ENCODE peak calls at places on chromosome 20, in four cellular contexts. E is nephron progenitor cell, M is neural crest cell, T is MM.1S. B is an unnamed sample.
A peak's percentile ranks its signal among the peaks of the same experiment; 100 is the strongest.

GRCh38 chr20:46022411-46023147 is 6.4 kb upstream of the SLC12A5 start:
- DNase-seq in E (peak; percentile 82), M (peak; percentile 53), T (peak; percentile 49), B (peak; percentile 76)

GRCh38 chr20:49320460-49320859 is 42.6 kb upstream of the ZNFX1 start:
- DNase-seq in E (peak; percentile 25), T (no peak), M (no peak), B (peak; percentile 27)

GRCh38 chr20:56361888-56362287 is 3.1 kb downstream of the FAM210B start:
- DNase-seq in T (no peak), M (no peak), E (no peak), B (no peak)

GRCh38 chr20:37397954-37398749 is 52.2 kb downstream of the SRC start:
- DNase-seq in M (no peak), E (no peak), T (no peak), B (no peak)

GRCh38 chr20:48614593-48615274 is 213.1 kb downstream of the PREX1 start:
- DNase-seq in T (no peak), M (no peak), E (no peak), B (no peak)

GRCh38 chr20:25280051-25280573 is 32.2 kb downstream of the PYGB start:
- DNase-seq in E (no peak), T (no peak), M (no peak), B (peak; percentile 14)

GRCh38 chr20:9573598-9573997 is 59.2 kb downstream of the LAMP5 start:
- DNase-seq in T (no peak), E (peak; percentile 27), M (peak; percentile 4), B (no peak)

GRCh38 chr20:46171476-46171875 is 53.4 kb downstream of the CD40 start:
- DNase-seq in M (no peak), T (no peak), E (no peak), B (no peak)

GRCh38 chr20:8357703-8358102 is 225.6 kb downstream of the PLCB1 start:
- DNase-seq in T (no peak), M (no peak), E (no peak), B (no peak)

GRCh38 chr20:21781446-21782075 is 76.1 kb downstream of the PAX1 start:
- DNase-seq in E (no peak), T (peak; percentile 43), M (no peak), B (no peak)

GRCh38 chr20:59042151-59042795 is at the start of gene PRELID3B:
- DNase-seq in M (no peak), E (no peak), T (no peak), B (no peak)

GRCh38 chr20:36836591-36837329 is 39.2 kb upstream of the TLDC2 start:
- DNase-seq in E (peak; percentile 61), T (peak; percentile 52), M (peak; percentile 66), B (peak; percentile 84)

GRCh38 chr20:23139524-23139923 is 53.4 kb upstream of the CD93 start:
- DNase-seq in T (no peak), M (no peak), E (no peak), B (no peak)

GRCh38 chr20:46275091-46275490 is 33.2 kb downstream of the CDH22 start:
- DNase-seq in E (no peak), M (no peak), T (no peak), B (no peak)

GRCh38 chr20:64048402-64049044 is 916 bp downstream of the SOX18 start:
- DNase-seq in M (no peak), T (no peak), E (peak; percentile 62), B (no peak)

GRCh38 chr20:25496165-25496967 is 88.9 kb downstream of the GINS1 start:
- DNase-seq in E (no peak), M (no peak), T (no peak), B (no peak)

GRCh38 chr20:47713941-47714450 is 71.3 kb downstream of the SULF2 start:
- DNase-seq in M (no peak), T (no peak), E (peak; percentile 18), B (no peak)

GRCh38 chr20:3820048-3820900 is at the start of gene AP5S1:
- DNase-seq in M (peak; percentile 94), E (peak; percentile 97), T (peak; percentile 97), B (peak; percentile 98)

GRCh38 chr20:53837126-53837826 is 233.1 kb downstream of the BCAS1 start:
- DNase-seq in M (no peak), T (no peak), E (no peak), B (no peak)

GRCh38 chr20:33119725-33120720 is 40.6 kb downstream of the BPIFB4 start:
- DNase-seq in T (no peak), M (no peak), E (no peak), B (no peak)

GRCh38 chr20:11438412-11438811 is 479.3 kb upstream of the BTBD3 start:
- DNase-seq in E (no peak), T (no peak), M (no peak), B (no peak)

GRCh38 chr20:10419550-10420133 is 14.4 kb downstream of the MKKS start:
- DNase-seq in M (no peak), E (no peak), T (no peak), B (no peak)

GRCh38 chr20:1651268-1651667 is 6.3 kb downstream of the SIRPG start:
- DNase-seq in M (no peak), T (no peak), E (no peak), B (no peak)

DNA sequence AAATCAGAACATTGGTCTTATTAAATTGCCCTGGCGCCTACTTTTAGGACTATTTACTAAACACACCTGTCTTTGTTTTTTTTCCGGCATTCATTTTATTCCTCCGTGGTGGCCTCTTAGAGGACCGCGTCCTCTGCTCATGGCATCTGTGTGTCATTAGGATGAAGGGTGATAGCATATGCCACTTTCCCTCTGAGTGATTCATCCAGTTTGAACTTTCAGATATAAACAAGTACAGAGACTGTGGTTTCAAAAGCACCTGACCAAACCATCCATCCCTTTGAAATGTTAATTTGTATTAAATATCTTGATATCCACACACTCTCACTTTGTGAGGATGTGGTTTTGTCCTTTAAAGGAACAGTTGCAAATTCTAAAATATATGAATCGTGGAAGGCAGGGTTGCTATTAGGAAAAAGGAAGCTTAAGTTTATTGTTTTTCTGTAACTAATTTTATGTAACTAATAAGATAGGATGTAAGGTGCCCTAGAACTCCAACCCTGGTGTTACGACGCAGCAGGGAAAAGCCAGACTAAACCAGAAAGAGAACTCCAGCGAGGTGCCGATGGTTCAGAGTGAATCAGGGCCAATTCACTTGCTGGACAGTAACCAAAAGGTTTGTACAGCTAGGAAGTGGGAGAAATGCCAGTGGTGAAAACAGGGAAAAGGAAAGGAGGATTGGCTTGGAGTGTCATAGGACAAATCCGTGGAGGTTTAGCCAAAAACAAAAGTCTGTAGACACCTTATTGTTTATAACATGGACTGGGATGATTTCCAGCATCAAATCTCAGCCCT is 98.7 kb downstream of the SHLD1 start:
- DNase-seq in T (no peak), M (no peak), E (no peak), B (no peak)
- TF ChIP-seq CTCF in T (no peak), M (no peak), E (no peak), B (no peak)

GRCh38 chr20:57498425-57499400 is 26.2 kb downstream of the CTCFL start:
- DNase-seq in E (peak; percentile 41), M (no peak), T (peak; percentile 88), B (no peak)
- TF ChIP-seq CTCF in E (peak; percentile 36), M (peak; percentile 40), T (peak; percentile 70), B (no peak)

GRCh38 chr20:60233006-60233405 is 274.8 kb downstream of the CDH26 start:
- DNase-seq in T (no peak), E (no peak), M (no peak), B (no peak)
- TF ChIP-seq CTCF in T (no peak), E (no peak), M (no peak), B (no peak)

DNA sequence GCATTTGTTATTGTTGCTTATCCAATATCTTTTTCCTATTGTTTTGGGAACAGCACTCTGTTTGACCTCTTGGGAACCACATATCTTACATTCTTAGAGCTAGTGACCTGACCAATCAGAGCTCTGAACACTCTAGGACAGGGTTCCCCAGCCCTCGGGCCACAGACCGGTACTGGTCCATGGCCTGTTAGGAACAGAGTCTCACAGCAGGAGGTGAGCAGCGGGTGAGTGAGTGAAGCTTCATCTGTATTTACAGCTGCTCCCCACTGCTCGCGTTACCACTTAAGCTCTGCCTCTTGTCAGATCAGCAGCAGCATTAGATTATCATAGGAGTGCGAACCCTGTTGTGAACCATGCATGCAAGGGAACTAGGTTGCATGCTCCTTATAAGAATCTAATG is 226.0 kb upstream of the TSHZ2 start:
- DNase-seq in E (no peak), M (no peak), T (no peak), B (no peak)
- TF ChIP-seq CTCF in E (no peak), M (no peak), T (no peak), B (no peak)

GRCh38 chr20:44848254-44849015 is 37.1 kb upstream of the YWHAB start:
- DNase-seq in M (no peak), E (no peak), T (no peak), B (no peak)
- TF ChIP-seq CTCF in M (no peak), E (no peak), T (no peak), B (no peak)

GRCh38 chr20:13991311-13991710 is 897 bp upstream of the SEL1L2 start:
- DNase-seq in M (no peak), E (no peak), T (no peak), B (no peak)

GRCh38 chr20:13995086-13995665 is at the start of gene MACROD2:
- DNase-seq in T (no peak), E (peak; percentile 99), M (peak; percentile 92), B (peak; percentile 99)

GRCh38 chr20:13996265-13996664 is 949 bp downstream of the MACROD2 start:
- DNase-seq in T (no peak), M (no peak), E (no peak), B (no peak)

GRCh38 chr20:13990465-13990864 is at the start of gene SEL1L2:
- DNase-seq in E (peak; percentile 27), M (peak; percentile 25), T (no peak), B (peak; percentile 28)

DNA sequence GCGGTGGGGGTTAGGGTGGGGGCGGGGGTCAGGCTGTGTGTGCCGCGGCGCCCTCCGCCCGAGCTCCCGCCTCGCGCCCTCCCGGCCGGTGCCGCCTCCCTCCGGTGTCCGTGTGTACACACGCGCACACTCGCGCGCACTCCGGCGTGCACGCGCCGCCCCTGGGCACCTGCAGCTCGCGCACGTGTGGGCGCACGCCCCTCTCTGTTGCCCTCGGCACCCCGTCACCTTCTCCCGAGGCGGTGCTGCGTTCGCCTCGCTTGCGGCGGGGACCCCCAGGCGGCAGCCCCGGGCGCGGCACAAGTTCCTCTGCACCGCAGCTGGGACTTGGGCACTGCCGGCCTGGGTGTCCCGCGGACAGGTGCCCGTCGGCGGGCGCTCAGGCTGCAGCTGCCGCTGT is 525 bp downstream of the MACROD2 start:
- DNase-seq in E (peak; percentile 61), M (peak; percentile 26), T (no peak), B (peak; percentile 40)
- TF ChIP-seq CTCF in E (no peak), M (peak; percentile 35), T (no peak), B (no peak)

B was measured in glutamatergic neuron.